ENCODE peak calls at places on chromosomes 16 and 17, in nine cellular contexts. One of them, this sample, is unnamed.

GRCh38 chr17:32516940-32517711 is 30.3 kb downstream of the CDK5R1 start:
- DNase-seq in activated CD4-positive, alpha-beta T cell treated with anti-CD3 and anti-CD28 coated beads for 48 hours: no peak
- DNase-seq in GM04504: no peak
- DNase-seq in GM10248: peak
- DNase-seq in NCI-H2081: no peak
- DNase-seq in cerebellar cortex: peak
- DNase-seq in non-pigmented ciliary epithelial cell: no peak
- DNase-seq in GOT3: no peak
- DNase-seq in heart left ventricle: no peak
- DNase-seq in this sample: no peak

GRCh38 chr16:87266846-87267245 is 50.3 kb downstream of the C16orf95 start:
- DNase-seq in non-pigmented ciliary epithelial cell: no peak
- DNase-seq in NCI-H2081: no peak
- DNase-seq in GM04504: no peak
- DNase-seq in heart left ventricle: no peak
- DNase-seq in cerebellar cortex: no peak
- DNase-seq in GM10248: no peak
- DNase-seq in activated CD4-positive, alpha-beta T cell treated with anti-CD3 and anti-CD28 coated beads for 48 hours: no peak
- DNase-seq in GOT3: no peak
- DNase-seq in this sample: no peak

GRCh38 chr17:48351916-48352332 is 78.1 kb downstream of the SKAP1 start:
- DNase-seq in heart left ventricle: no peak
- DNase-seq in GOT3: no peak
- DNase-seq in non-pigmented ciliary epithelial cell: no peak
- DNase-seq in cerebellar cortex: peak
- DNase-seq in NCI-H2081: peak
- DNase-seq in GM10248: peak
- DNase-seq in GM04504: peak
- DNase-seq in activated CD4-positive, alpha-beta T cell treated with anti-CD3 and anti-CD28 coated beads for 48 hours: no peak
- DNase-seq in this sample: no peak

GRCh38 chr16:24858219-24859041 is 12.7 kb downstream of the SLC5A11 start:
- DNase-seq in cerebellar cortex: peak
- DNase-seq in NCI-H2081: no peak
- DNase-seq in GM10248: peak
- DNase-seq in GOT3: no peak
- DNase-seq in non-pigmented ciliary epithelial cell: no peak
- DNase-seq in GM04504: peak
- DNase-seq in heart left ventricle: peak
- DNase-seq in activated CD4-positive, alpha-beta T cell treated with anti-CD3 and anti-CD28 coated beads for 48 hours: peak
- DNase-seq in this sample: no peak

GRCh38 chr16:88453621-88454314 is 688 bp downstream of the ZFPM1 start:
- DNase-seq in GOT3: no peak
- DNase-seq in cerebellar cortex: no peak
- DNase-seq in activated CD4-positive, alpha-beta T cell treated with anti-CD3 and anti-CD28 coated beads for 48 hours: peak
- DNase-seq in NCI-H2081: no peak
- DNase-seq in heart left ventricle: no peak
- DNase-seq in GM04504: no peak
- DNase-seq in non-pigmented ciliary epithelial cell: no peak
- DNase-seq in GM10248: no peak
- DNase-seq in this sample: no peak

GRCh38 chr16:19771040-19771439 is 53.0 kb downstream of the IQCK start:
- DNase-seq in NCI-H2081: no peak
- DNase-seq in GOT3: no peak
- DNase-seq in non-pigmented ciliary epithelial cell: no peak
- DNase-seq in activated CD4-positive, alpha-beta T cell treated with anti-CD3 and anti-CD28 coated beads for 48 hours: no peak
- DNase-seq in heart left ventricle: no peak
- DNase-seq in GM04504: no peak
- DNase-seq in GM10248: no peak
- DNase-seq in cerebellar cortex: peak
- DNase-seq in this sample: no peak

GRCh38 chr17:8417806-8418205 is 17.9 kb upstream of the NDEL1 start:
- DNase-seq in GOT3: no peak
- DNase-seq in heart left ventricle: no peak
- DNase-seq in non-pigmented ciliary epithelial cell: no peak
- DNase-seq in GM04504: no peak
- DNase-seq in GM10248: no peak
- DNase-seq in NCI-H2081: no peak
- DNase-seq in cerebellar cortex: no peak
- DNase-seq in activated CD4-positive, alpha-beta T cell treated with anti-CD3 and anti-CD28 coated beads for 48 hours: no peak
- DNase-seq in this sample: no peak

GRCh38 chr17:75110307-75110937 is 653 bp downstream of the ARMC7 start:
- DNase-seq in cerebellar cortex: no peak
- DNase-seq in activated CD4-positive, alpha-beta T cell treated with anti-CD3 and anti-CD28 coated beads for 48 hours: no peak
- DNase-seq in NCI-H2081: no peak
- DNase-seq in GM04504: no peak
- DNase-seq in GM10248: no peak
- DNase-seq in GOT3: no peak
- DNase-seq in non-pigmented ciliary epithelial cell: no peak
- DNase-seq in heart left ventricle: no peak
- DNase-seq in this sample: no peak

GRCh38 chr16:89122322-89122831 is 28.7 kb downstream of the ACSF3 start:
- DNase-seq in cerebellar cortex: no peak
- DNase-seq in non-pigmented ciliary epithelial cell: no peak
- DNase-seq in GOT3: no peak
- DNase-seq in GM10248: peak
- DNase-seq in NCI-H2081: peak
- DNase-seq in activated CD4-positive, alpha-beta T cell treated with anti-CD3 and anti-CD28 coated beads for 48 hours: peak
- DNase-seq in GM04504: no peak
- DNase-seq in heart left ventricle: peak
- DNase-seq in this sample: no peak

GRCh38 chr16:87317766-87318121 is 552 bp upstream of the C16orf95 start:
- DNase-seq in NCI-H2081: peak
- DNase-seq in activated CD4-positive, alpha-beta T cell treated with anti-CD3 and anti-CD28 coated beads for 48 hours: peak
- DNase-seq in GOT3: no peak
- DNase-seq in GM04504: no peak
- DNase-seq in cerebellar cortex: peak
- DNase-seq in heart left ventricle: peak
- DNase-seq in GM10248: no peak
- DNase-seq in non-pigmented ciliary epithelial cell: no peak
- DNase-seq in this sample: no peak

GRCh38 chr17:1762906-1763829 is 1.3 kb downstream of the SERPINF1 start:
- DNase-seq in heart left ventricle: no peak
- DNase-seq in cerebellar cortex: peak
- DNase-seq in activated CD4-positive, alpha-beta T cell treated with anti-CD3 and anti-CD28 coated beads for 48 hours: no peak
- DNase-seq in GM10248: no peak
- DNase-seq in NCI-H2081: no peak
- DNase-seq in GM04504: peak
- DNase-seq in GOT3: no peak
- DNase-seq in non-pigmented ciliary epithelial cell: no peak
- DNase-seq in this sample: no peak

GRCh38 chr17:76585649-76586593 is at the start of gene ST6GALNAC2:
- DNase-seq in cerebellar cortex: no peak
- DNase-seq in heart left ventricle: peak
- DNase-seq in non-pigmented ciliary epithelial cell: no peak
- DNase-seq in GM04504: no peak
- DNase-seq in GM10248: peak
- DNase-seq in NCI-H2081: peak
- DNase-seq in GOT3: no peak
- DNase-seq in activated CD4-positive, alpha-beta T cell treated with anti-CD3 and anti-CD28 coated beads for 48 hours: peak
- DNase-seq in this sample: no peak

GRCh38 chr16:2516391-2517240 is 2.9 kb downstream of the ATP6V0C start:
- DNase-seq in GM04504: no peak
- DNase-seq in heart left ventricle: peak
- DNase-seq in NCI-H2081: no peak
- DNase-seq in activated CD4-positive, alpha-beta T cell treated with anti-CD3 and anti-CD28 coated beads for 48 hours: no peak
- DNase-seq in GOT3: no peak
- DNase-seq in GM10248: no peak
- DNase-seq in non-pigmented ciliary epithelial cell: no peak
- DNase-seq in cerebellar cortex: no peak
- DNase-seq in this sample: no peak